ENCODE peak calls at places on chromosomes 4 and X, in ten cellular contexts. F is neuronal stem cell; H is heart left ventricle; G is NT2/D1; Z is left ventricle myocardium inferior; N is adrenal gland; O is mammary epithelial cell; R is CD4-positive, alpha-beta T cell; T is left lung; I is PC-3. C is an unnamed sample. For H3K9me3, the result is how much of the 10 kb centered on the place peaks cover.

GRCh38 chrX:21479695-21480280 is 105.6 kb downstream of the CNKSR2 start:
- DNase-seq in N (no peak), G (peak), H (no peak), O (peak), I (peak), F (peak), R (no peak), Z (no peak), T (no peak), C (no peak)

GRCh38 chrX:153900806-153901752 is 3.4 kb upstream of the AVPR2 start:
- DNase-seq in I (peak), O (peak), R (peak), H (peak), Z (peak), N (peak), G (no peak), T (peak), F (no peak), C (peak)

GRCh38 chr4:177411996-177412395 is 30.2 kb downstream of the AGA start:
- DNase-seq in O (no peak), Z (no peak), G (no peak), N (no peak), R (no peak), I (no peak), T (no peak), H (no peak), F (no peak), C (no peak)

GRCh38 chr4:57119054-57119651 is 9.0 kb upstream of the IGFBP7 start:
- DNase-seq in H (peak), Z (peak), G (no peak), N (no peak), F (no peak), O (peak), T (no peak), I (peak), R (no peak), C (peak)

GRCh38 chr4:33878710-33879109 is 2365.6 kb downstream of the ARAP2 start:
- DNase-seq in Z (no peak), T (no peak), H (no peak), R (no peak), N (no peak), O (no peak), I (no peak), F (no peak), G (no peak), C (no peak)

GRCh38 chr4:40916880-40917279 is 167.1 kb downstream of the NSUN7 start:
- DNase-seq in O (no peak), N (no peak), H (peak), R (no peak), G (no peak), T (no peak), I (peak), F (no peak), Z (peak), C (no peak)

GRCh38 chr4:104749062-104749461 is 254.4 kb upstream of the CXXC4 start:
- DNase-seq in T (no peak), I (peak), R (no peak), N (no peak), F (no peak), G (no peak), H (no peak), Z (no peak), O (no peak), C (no peak)

GRCh38 chr4:16289872-16290554 is 63.7 kb upstream of the TAPT1 start:
- DNase-seq in F (peak), N (no peak), T (no peak), I (peak), H (no peak), R (no peak), G (peak), Z (no peak), O (no peak), C (no peak)

GRCh38 chr4:37225778-37226177 is 18.8 kb upstream of the NWD2 start:
- DNase-seq in H (no peak), N (no peak), Z (no peak), O (no peak), T (no peak), I (no peak), F (no peak), R (no peak), G (no peak), C (no peak)

GRCh38 chrX:131392666-131393065 is 103.6 kb upstream of the IGSF1 start:
- DNase-seq in N (no peak), Z (no peak), O (no peak), G (no peak), H (no peak), F (no peak), T (no peak), R (no peak), I (no peak), C (no peak)

GRCh38 chr4:19309365-19309764 is 942.3 kb upstream of the SLIT2 start:
- DNase-seq in O (peak), F (no peak), Z (no peak), H (no peak), R (no peak), G (no peak), T (no peak), I (peak), N (no peak), C (no peak)

GRCh38 chrX:39900788-39901170 is 197.0 kb downstream of the BCOR start:
- DNase-seq in O (no peak), R (no peak), F (no peak), T (no peak), N (no peak), I (no peak), H (no peak), Z (no peak), G (no peak), C (no peak)

GRCh38 chr4:183912585-183912984 is 7.5 kb downstream of the STOX2 start:
- DNase-seq in R (no peak), Z (no peak), I (peak), G (no peak), O (peak), F (no peak), T (no peak), N (no peak), H (no peak), C (no peak)

GRCh38 chrX:11059923-11060322 is 51.2 kb upstream of the HCCS start:
- DNase-seq in R (no peak), O (peak), I (peak), G (no peak), Z (no peak), H (no peak), N (no peak), F (no peak), T (no peak), C (no peak)

GRCh38 chr4:340011-340410 is 2.4 kb downstream of the ZNF141 start:
- DNase-seq in N (no peak), T (no peak), I (no peak), R (no peak), Z (no peak), O (no peak), F (no peak), G (no peak), H (no peak), C (no peak)
- H3K9me3 ChIP-seq in N (under half), T (under half), I (under half), R (half or more), Z (under half), O (under half), F (half or more), G (under half), H (under half), C (under half)

GRCh38 chr4:252065-252601 is 53.1 kb downstream of the ZNF732 start:
- DNase-seq in R (no peak), I (no peak), O (no peak), G (no peak), H (no peak), F (no peak), N (no peak), Z (no peak), T (no peak), C (no peak)

GRCh38 chr4:253936-254756 is 51.1 kb downstream of the ZNF732 start:
- DNase-seq in F (no peak), H (no peak), I (no peak), O (no peak), G (no peak), T (no peak), Z (no peak), R (no peak), N (no peak), C (no peak)

DNA sequence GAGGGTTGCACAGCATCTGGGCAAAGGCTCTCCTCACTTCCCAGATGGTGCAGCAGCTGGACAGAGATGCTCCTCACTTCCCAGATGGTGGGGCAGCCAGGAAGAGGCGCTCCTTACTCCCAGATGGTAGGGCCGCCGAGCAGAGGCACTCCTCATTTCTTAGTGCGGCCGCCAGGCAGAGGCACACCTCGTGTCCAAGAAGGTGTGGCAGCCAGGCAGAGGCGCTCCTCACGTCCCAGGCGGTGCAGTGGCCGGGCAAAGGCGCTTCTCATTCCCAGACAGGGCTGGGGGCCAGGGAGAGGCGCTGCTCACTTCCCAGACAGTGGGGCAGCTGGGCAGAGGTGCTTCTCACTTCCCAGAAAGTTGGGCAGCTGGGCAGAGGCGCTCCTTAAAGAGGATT is 48.8 kb downstream of the ZNF732 start:
- DNase-seq in G (no peak), T (no peak), I (no peak), Z (no peak), F (no peak), N (no peak), O (no peak), H (no peak), R (no peak), C (no peak)
- H3K9me3 ChIP-seq in G (half or more), T (half or more), I (under half), Z (half or more), F (half or more), N (half or more), O (half or more), H (under half), R (half or more), C (under half)

DNA sequence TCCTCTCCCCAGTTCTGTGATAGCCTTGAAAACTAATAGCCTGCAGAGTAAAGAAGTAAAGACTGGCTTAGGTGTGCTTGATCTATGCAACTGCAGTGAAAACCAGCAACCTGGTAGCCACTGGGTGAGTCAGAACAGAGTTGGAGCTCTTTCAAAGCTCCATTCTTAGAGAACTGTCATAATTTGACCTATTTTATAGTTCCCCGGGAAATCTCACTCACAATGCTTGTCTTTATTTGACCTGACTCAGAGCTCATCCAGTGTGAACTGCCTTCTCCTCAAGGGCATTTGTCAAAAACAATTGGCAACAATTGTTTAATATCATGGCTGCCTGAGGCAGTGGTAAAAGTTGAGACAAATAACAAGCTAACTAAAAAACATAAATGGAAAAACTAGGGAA is 213.0 kb upstream of the NHS start:
- DNase-seq in F (no peak), I (peak), G (no peak), H (no peak), R (no peak), Z (no peak), O (peak), N (no peak), T (no peak), C (no peak)
- H3K9me3 ChIP-seq in F (under half), I (under half), G (under half), H (under half), R (under half), Z (under half), O (under half), N (under half), T (under half), C (under half)

GRCh38 chr4:385934-386707 is 48.5 kb downstream of the ZNF141 start:
- DNase-seq in G (peak), T (peak), R (no peak), H (no peak), F (no peak), O (no peak), N (no peak), I (no peak), Z (no peak), C (no peak)

GRCh38 chr4:384311-385010 is 46.8 kb downstream of the ZNF141 start:
- DNase-seq in I (no peak), N (no peak), G (no peak), R (no peak), O (no peak), F (no peak), Z (no peak), T (no peak), H (no peak), C (no peak)

DNA sequence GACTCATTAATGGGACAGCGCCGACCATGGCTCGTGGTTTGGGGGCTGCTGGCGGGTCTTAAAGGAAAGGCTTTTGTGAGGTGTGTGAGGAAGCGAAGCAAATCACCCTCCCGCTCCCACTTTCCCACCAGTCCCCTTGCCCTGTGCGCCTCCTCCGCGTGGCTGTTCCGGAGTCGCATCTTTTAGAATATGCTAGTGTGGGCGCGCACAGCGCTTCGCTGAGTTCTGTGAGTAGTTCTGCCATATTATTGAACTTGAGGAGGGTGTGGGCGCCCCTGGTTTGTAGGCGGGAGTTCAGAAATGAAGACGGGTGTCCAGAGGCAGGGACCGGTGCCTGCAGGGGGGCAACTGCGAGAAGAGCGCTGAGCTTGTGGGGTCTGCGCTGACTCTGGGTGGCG is 49.1 kb downstream of the ZNF141 start:
- DNase-seq in F (no peak), H (no peak), R (no peak), O (no peak), G (peak), Z (no peak), T (no peak), N (no peak), I (no peak), C (no peak)
- H3K9me3 ChIP-seq in F (under half), H (under half), R (half or more), O (under half), G (half or more), Z (half or more), T (half or more), N (under half), I (under half), C (under half)

DNA sequence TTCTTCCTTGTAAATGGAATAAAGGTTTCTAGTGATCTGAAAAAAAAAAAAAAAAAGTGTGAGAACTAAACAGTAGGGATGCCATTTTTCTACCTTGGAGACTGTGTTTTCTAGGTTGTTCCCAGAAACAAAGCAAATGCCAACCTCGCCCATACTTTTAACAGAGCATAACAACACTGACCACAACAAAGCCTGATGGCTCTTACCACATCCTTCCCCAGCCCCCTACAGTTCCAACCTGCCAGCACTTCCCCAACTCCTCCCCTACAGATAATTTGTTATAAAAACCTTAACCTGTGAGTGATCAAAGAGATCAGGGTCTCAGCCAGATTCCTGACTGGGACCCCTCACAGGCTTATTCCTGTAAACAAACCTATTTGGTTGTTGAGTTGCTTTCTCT is 940.0 kb downstream of the SH3BGRL start:
- DNase-seq in F (no peak), R (no peak), O (no peak), G (no peak), Z (no peak), H (no peak), I (no peak), N (no peak), T (no peak), C (no peak)
- H3K9me3 ChIP-seq in F (under half), R (under half), O (under half), G (under half), Z (under half), H (under half), I (under half), N (under half), T (under half), C (under half)

DNA sequence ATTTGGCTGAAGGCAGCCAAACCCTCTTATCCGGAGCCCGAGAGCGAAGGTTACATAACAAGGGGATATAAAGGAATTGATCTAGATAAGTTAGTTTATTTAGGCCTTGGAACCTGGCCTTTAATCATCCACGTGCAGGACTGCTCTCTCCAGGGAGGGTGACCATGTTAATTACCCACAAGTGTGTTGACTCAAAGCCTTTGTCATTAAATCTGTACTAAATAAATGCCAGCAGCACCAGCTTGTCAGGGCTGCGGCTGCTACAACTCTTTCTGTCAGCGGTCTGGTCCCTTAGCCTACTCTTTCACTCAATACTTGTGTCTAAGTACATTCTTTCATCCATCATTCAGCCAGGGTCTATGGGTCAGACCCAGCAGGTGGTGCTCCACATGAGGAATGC is 206.1 kb downstream of the TBCK start:
- DNase-seq in R (no peak), H (no peak), I (no peak), Z (no peak), N (no peak), O (no peak), F (no peak), G (no peak), T (no peak), C (no peak)
- H3K9me3 ChIP-seq in R (under half), H (under half), I (under half), Z (under half), N (under half), O (under half), F (under half), G (under half), T (under half), C (under half)

DNA sequence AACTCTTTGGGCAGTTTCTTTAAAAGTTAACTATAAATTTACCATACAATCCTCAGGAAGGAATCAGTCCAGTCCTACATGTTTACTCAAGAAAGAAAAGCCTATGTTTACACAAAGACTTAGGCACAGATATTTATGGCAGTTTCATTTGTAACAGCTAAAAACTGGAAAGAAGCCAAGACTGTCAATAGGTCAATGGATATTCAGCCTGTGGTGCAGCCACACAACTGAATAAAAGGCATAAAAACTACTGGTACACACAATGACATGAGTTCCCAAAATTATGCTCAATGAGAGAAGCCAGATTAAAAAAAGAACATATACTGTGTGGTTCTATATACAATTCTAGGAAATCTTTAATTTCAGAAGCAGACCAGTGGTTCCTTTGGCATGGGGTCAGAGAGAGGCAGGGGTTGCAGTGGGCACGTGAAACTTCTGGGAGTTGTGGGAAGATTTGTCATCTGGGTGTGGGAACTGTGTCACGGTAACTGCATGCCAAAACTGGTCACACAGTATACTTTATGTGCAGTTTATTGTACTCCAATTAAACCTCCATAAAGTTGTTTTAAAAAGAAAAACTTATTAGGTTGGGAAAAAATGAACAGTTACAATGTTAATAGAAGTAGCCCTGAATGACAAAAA is 26.8 kb upstream of the STS start:
- DNase-seq in R (no peak), F (no peak), I (peak), Z (no peak), G (no peak), T (no peak), N (no peak), O (peak), H (no peak), C (no peak)
- H3K9me3 ChIP-seq in R (under half), F (under half), I (under half), Z (under half), G (under half), T (under half), N (under half), O (under half), H (under half), C (under half)

GRCh38 chrX:2434764-2435163 is 66.0 kb downstream of the DHRSX start:
- DNase-seq in N (no peak), T (no peak), F (no peak), O (no peak), I (no peak), H (no peak), R (no peak), G (no peak), Z (no peak), C (no peak)
- H3K9me3 ChIP-seq in N (under half), T (under half), F (under half), O (under half), I (under half), H (under half), R (under half), G (under half), Z (under half), C (under half)